ENCODE peak calls at places on chromosomes 5 and 9, in six cellular contexts. Z, B, E, Q, J and P are unnamed samples.

GRCh38 chr5:72110401-72111013 is 3.2 kb downstream of the MAP1B start:
- DNase-seq in Z (no peak), B (peak; percentile 11), E (no peak), Q (no peak), J (no peak), P (peak; percentile 41)

GRCh38 chr9:11149065-11149464 is 536.3 kb upstream of the PTPRD start:
- DNase-seq in Z (no peak), B (peak; percentile 75), E (no peak), Q (no peak), J (no peak), P (peak; percentile 52)

GRCh38 chr5:10725636-10726035 is 35.4 kb downstream of the DAP start:
- DNase-seq in Z (peak; percentile 72), B (no peak), E (no peak), Q (no peak), J (no peak), P (no peak)

GRCh38 chr9:126626117-126627022 is 12.6 kb downstream of the LMX1B start:
- DNase-seq in Z (no peak), B (peak; percentile 70), E (no peak), Q (no peak), J (no peak), P (peak; percentile 76)

GRCh38 chr9:86275962-86276361 is 6.4 kb downstream of the ISCA1 start:
- DNase-seq in Z (no peak), B (peak; percentile 28), E (no peak), Q (no peak), J (no peak), P (peak; percentile 27)

GRCh38 chr9:91813261-91813795 is 136.7 kb downstream of the ROR2 start:
- DNase-seq in Z (no peak), B (no peak), E (no peak), Q (no peak), J (no peak), P (no peak)

GRCh38 chr9:121269888-121270254 is 1.9 kb downstream of the GSN start:
- DNase-seq in Z (peak; percentile 42), B (no peak), E (no peak), Q (no peak), J (no peak), P (no peak)

GRCh38 chr5:68898961-68899471 is 194.8 kb upstream of the SLC30A5 start:
- DNase-seq in Z (peak; percentile 91), B (peak; percentile 51), E (peak; percentile 13), Q (peak; percentile 29), J (no peak), P (peak; percentile 33)

GRCh38 chr9:84642618-84643017 is 26.9 kb upstream of the NTRK2 start:
- DNase-seq in Z (no peak), B (no peak), E (no peak), Q (no peak), J (no peak), P (no peak)

GRCh38 chr9:37302277-37302676 is 120.2 kb upstream of the GRHPR start:
- DNase-seq in Z (no peak), B (no peak), E (no peak), Q (no peak), J (peak; percentile 94), P (no peak)
- TF ChIP-seq EZH2phosphoT487 in Z (no peak), B (no peak), E (no peak), Q (no peak), J (peak; percentile 87), P (no peak)

GRCh38 chr5:167967494-167968180 is 323.8 kb upstream of the WWC1 start:
- DNase-seq in Z (no peak), B (peak; percentile 46), E (no peak), Q (no peak), J (no peak), P (peak; percentile 13)
- TF ChIP-seq CTCF in Z (no peak), B (peak; percentile 32), E (peak; percentile 23), Q (no peak), J (no peak), P (peak; percentile 32)

DNA sequence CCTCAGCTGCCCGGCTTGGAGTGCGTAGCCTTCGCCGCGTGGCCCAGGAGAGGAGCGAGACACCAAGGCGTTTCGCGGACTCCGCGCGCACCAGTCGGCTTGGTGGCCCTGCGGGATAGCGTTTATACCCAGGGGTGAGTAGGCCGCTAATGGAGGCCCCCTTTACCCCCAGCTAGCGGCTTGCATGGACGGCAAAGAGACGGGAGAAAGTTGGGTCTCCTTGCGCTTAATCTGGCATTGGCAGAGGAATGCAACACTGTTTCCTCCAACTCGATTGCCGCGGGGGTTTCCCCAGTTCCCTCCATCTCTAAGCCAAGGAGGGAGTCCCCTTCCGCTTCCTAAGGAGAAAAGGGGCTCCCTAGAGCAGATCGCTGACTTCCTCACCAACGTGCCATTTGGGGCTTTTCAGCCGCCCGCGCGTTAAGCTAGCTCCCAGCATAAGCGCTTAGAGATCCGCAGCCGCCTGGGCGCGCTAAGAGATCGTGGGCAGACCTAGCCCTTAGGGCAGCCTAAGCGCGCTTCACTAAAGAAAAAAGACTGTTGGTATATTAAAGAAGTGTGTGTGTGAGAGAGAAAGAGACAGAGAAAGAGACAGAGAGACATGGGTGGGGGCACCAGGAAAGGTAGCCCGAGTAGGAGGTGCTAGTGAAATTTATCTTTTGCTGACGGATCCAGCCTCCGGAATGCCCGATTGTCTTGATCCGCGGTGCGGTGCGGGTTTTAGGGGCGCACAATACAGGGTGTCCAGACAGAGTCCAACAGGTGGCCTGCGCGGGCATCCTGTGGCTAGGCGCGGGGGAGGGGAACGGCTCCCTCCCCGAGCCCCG is 597.9 kb upstream of the SGCD start:
- DNase-seq in Z (no peak), B (peak; percentile 77), E (peak; percentile 41), Q (no peak), J (no peak), P (peak; percentile 75)
- TF ChIP-seq EZH2 in Z (no peak), B (peak; percentile 62), E (peak; percentile 13), Q (no peak), J (no peak), P (peak; percentile 86)

GRCh38 chr9:70066418-70066817 is 22.8 kb downstream of the MAMDC2 start:
- DNase-seq in Z (no peak), B (no peak), E (no peak), Q (no peak), J (no peak), P (no peak)

GRCh38 chr9:70061776-70062175 is 18.1 kb downstream of the MAMDC2 start:
- DNase-seq in Z (no peak), B (no peak), E (no peak), Q (no peak), J (no peak), P (no peak)

GRCh38 chr9:70066874-70067273 is 23.2 kb downstream of the MAMDC2 start:
- DNase-seq in Z (no peak), B (no peak), E (no peak), Q (no peak), J (no peak), P (no peak)

GRCh38 chr9:70065572-70065971 is 21.9 kb downstream of the MAMDC2 start:
- DNase-seq in Z (no peak), B (no peak), E (no peak), Q (no peak), J (no peak), P (no peak)

GRCh38 chr9:70064496-70064895 is 20.8 kb downstream of the MAMDC2 start:
- DNase-seq in Z (no peak), B (no peak), E (no peak), Q (no peak), J (no peak), P (no peak)
- TF ChIP-seq EZH2phosphoT487 in Z (no peak), B (no peak), E (no peak), Q (no peak), J (no peak), P (no peak)

GRCh38 chr9:89967527-89967926 is 362.7 kb downstream of the GADD45G start:
- DNase-seq in Z (no peak), B (peak; percentile 7), E (no peak), Q (no peak), J (no peak), P (no peak)
- TF ChIP-seq CTCF in Z (no peak), B (no peak), E (no peak), Q (no peak), J (no peak), P (no peak)

DNA sequence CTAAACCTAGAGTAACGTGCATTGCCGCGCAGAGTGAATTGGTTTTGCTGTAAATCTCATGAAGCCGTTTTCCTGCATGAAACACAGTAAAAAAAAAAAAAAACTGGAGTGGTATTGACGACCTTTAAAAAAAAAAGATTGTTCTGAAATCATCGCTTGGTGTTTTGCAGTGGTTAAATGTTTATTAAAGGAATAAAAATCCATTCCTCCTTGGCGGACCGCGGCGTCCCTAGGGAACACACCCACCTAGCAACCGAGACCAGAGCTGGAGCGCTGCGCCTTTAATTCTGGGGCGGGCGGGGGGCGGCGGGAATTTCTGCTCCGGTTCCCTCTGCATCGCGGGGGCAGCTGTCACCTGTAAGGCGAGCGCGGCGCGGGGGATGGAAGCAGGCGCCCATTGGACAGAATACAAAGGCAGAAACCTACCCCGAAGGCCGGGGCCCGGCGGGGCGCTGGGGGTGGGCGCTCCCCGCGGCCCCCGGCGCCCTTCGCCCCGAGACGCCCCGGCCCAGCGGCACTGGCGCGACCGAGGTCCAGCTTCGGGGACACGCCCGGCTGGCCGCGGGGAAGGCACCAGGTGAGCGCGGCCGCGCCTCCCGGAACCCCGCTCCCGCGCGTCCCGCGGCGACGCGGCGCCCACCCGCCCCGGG is at the start of gene SOWAHA:
- DNase-seq in Z (no peak), B (peak; percentile 74), E (peak; percentile 64), Q (no peak), J (no peak), P (peak; percentile 62)
- TF ChIP-seq EZH2 in Z (no peak), B (peak; percentile 66), E (no peak), Q (no peak), J (no peak), P (peak; percentile 70)

DNA sequence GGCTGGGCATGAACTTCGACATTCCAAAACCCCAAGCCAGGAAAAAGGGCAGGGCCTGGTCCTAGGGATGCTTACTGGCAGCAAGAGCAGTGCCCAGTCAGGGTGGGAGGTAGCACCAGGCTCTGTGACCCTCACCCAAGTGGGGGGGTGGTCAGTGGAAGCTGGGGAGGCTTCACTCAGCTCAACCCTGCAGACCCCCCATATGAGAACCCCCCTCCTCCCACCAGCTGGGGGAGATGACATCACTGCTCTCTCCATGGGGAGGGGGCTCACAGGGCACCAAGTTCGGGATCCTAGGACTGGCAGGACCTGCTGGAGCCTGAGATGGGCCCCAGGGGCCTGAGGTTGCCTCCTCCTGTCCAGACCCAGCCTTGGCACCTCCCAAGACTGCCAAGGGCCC is 4.7 kb downstream of the DNLZ start:
- DNase-seq in Z (no peak), B (no peak), E (no peak), Q (no peak), J (no peak), P (no peak)
- TF ChIP-seq EZH2phosphoT487 in Z (no peak), B (no peak), E (no peak), Q (no peak), J (no peak), P (no peak)

GRCh38 chr9:97487107-97487506 is 14.4 kb upstream of the TMOD1 start:
- DNase-seq in Z (peak; percentile 66), B (peak; percentile 15), E (no peak), Q (no peak), J (no peak), P (no peak)
- TF ChIP-seq CTCF in Z (peak; percentile 67), B (peak; percentile 25), E (peak; percentile 5), Q (no peak), J (peak; percentile 27), P (peak; percentile 32)